ENCODE peak calls at places on chromosomes 7 and 10, in eight cellular contexts. One of them, this sample, is unnamed.

GRCh38 chr7:158015403-158016116 is 572.1 kb downstream of the PTPRN2 start:
- DNase-seq in upper lobe of left lung: peak
- DNase-seq in NB4: peak
- DNase-seq in CD8-positive, alpha-beta T cell: no peak
- DNase-seq in tibial nerve: no peak
- DNase-seq in astrocyte of the spinal cord: no peak
- DNase-seq in mucosa of descending colon: no peak
- DNase-seq in GM23338: no peak
- DNase-seq in this sample: no peak

GRCh38 chr10:66680886-66681285 is 244.9 kb upstream of the LRRTM3 start:
- DNase-seq in upper lobe of left lung: no peak
- DNase-seq in NB4: no peak
- DNase-seq in CD8-positive, alpha-beta T cell: no peak
- DNase-seq in tibial nerve: no peak
- DNase-seq in astrocyte of the spinal cord: no peak
- DNase-seq in mucosa of descending colon: no peak
- DNase-seq in GM23338: no peak
- DNase-seq in this sample: no peak

GRCh38 chr10:59803714-59804113 is 50.5 kb upstream of the MRLN start:
- DNase-seq in upper lobe of left lung: peak
- DNase-seq in NB4: peak
- DNase-seq in CD8-positive, alpha-beta T cell: no peak
- DNase-seq in tibial nerve: no peak
- DNase-seq in astrocyte of the spinal cord: no peak
- DNase-seq in mucosa of descending colon: no peak
- DNase-seq in GM23338: no peak
- DNase-seq in this sample: no peak

GRCh38 chr7:35424869-35425495 is 171.1 kb upstream of the TBX20 start:
- DNase-seq in upper lobe of left lung: peak
- DNase-seq in NB4: peak
- DNase-seq in CD8-positive, alpha-beta T cell: peak
- DNase-seq in tibial nerve: peak
- DNase-seq in astrocyte of the spinal cord: peak
- DNase-seq in mucosa of descending colon: no peak
- DNase-seq in GM23338: peak
- DNase-seq in this sample: peak

GRCh38 chr7:123748734-123749536 is at the start of gene WASL:
- DNase-seq in upper lobe of left lung: peak
- DNase-seq in NB4: peak
- DNase-seq in CD8-positive, alpha-beta T cell: peak
- DNase-seq in tibial nerve: peak
- DNase-seq in astrocyte of the spinal cord: peak
- DNase-seq in mucosa of descending colon: peak
- DNase-seq in GM23338: peak
- DNase-seq in this sample: peak

GRCh38 chr7:4960363-4960762 is 1.4 kb upstream of the MMD2 start:
- DNase-seq in upper lobe of left lung: no peak
- DNase-seq in NB4: no peak
- DNase-seq in CD8-positive, alpha-beta T cell: no peak
- DNase-seq in tibial nerve: no peak
- DNase-seq in astrocyte of the spinal cord: no peak
- DNase-seq in mucosa of descending colon: no peak
- DNase-seq in GM23338: no peak
- DNase-seq in this sample: no peak

GRCh38 chr10:69481280-69481679 is 30.0 kb downstream of the TSPAN15 start:
- DNase-seq in upper lobe of left lung: no peak
- DNase-seq in NB4: peak
- DNase-seq in CD8-positive, alpha-beta T cell: no peak
- DNase-seq in tibial nerve: no peak
- DNase-seq in astrocyte of the spinal cord: no peak
- DNase-seq in mucosa of descending colon: no peak
- DNase-seq in GM23338: no peak
- DNase-seq in this sample: no peak

GRCh38 chr10:60258429-60258797 is 131.3 kb downstream of the ANK3 start:
- DNase-seq in upper lobe of left lung: no peak
- DNase-seq in NB4: no peak
- DNase-seq in CD8-positive, alpha-beta T cell: no peak
- DNase-seq in tibial nerve: no peak
- DNase-seq in astrocyte of the spinal cord: no peak
- DNase-seq in mucosa of descending colon: no peak
- DNase-seq in GM23338: peak
- DNase-seq in this sample: no peak

GRCh38 chr10:50991496-50992355 is 82.6 kb upstream of the PRKG1 start:
- DNase-seq in upper lobe of left lung: peak
- DNase-seq in NB4: no peak
- DNase-seq in CD8-positive, alpha-beta T cell: no peak
- DNase-seq in tibial nerve: no peak
- DNase-seq in astrocyte of the spinal cord: no peak
- DNase-seq in mucosa of descending colon: peak
- DNase-seq in GM23338: peak
- DNase-seq in this sample: no peak

GRCh38 chr10:50522908-50523307 is 100.8 kb downstream of the SGMS1 start:
- DNase-seq in upper lobe of left lung: no peak
- DNase-seq in NB4: no peak
- DNase-seq in CD8-positive, alpha-beta T cell: no peak
- DNase-seq in tibial nerve: no peak
- DNase-seq in astrocyte of the spinal cord: no peak
- DNase-seq in mucosa of descending colon: no peak
- DNase-seq in GM23338: peak
- DNase-seq in this sample: no peak

GRCh38 chr7:17144313-17144712 is 154.1 kb upstream of the AHR start:
- DNase-seq in upper lobe of left lung: no peak
- DNase-seq in NB4: peak
- DNase-seq in CD8-positive, alpha-beta T cell: peak
- DNase-seq in tibial nerve: no peak
- DNase-seq in astrocyte of the spinal cord: peak
- DNase-seq in mucosa of descending colon: no peak
- DNase-seq in GM23338: no peak
- DNase-seq in this sample: no peak

GRCh38 chr7:28106316-28106957 is 74.2 kb downstream of the JAZF1 start:
- DNase-seq in upper lobe of left lung: no peak
- DNase-seq in NB4: no peak
- DNase-seq in CD8-positive, alpha-beta T cell: no peak
- DNase-seq in tibial nerve: no peak
- DNase-seq in astrocyte of the spinal cord: peak
- DNase-seq in mucosa of descending colon: no peak
- DNase-seq in GM23338: no peak
- DNase-seq in this sample: no peak

GRCh38 chr7:120725376-120726039 is 132.4 kb downstream of the TSPAN12 start:
- DNase-seq in upper lobe of left lung: no peak
- DNase-seq in NB4: peak
- DNase-seq in CD8-positive, alpha-beta T cell: no peak
- DNase-seq in tibial nerve: no peak
- DNase-seq in astrocyte of the spinal cord: peak
- DNase-seq in mucosa of descending colon: no peak
- DNase-seq in GM23338: peak
- DNase-seq in this sample: no peak

GRCh38 chr10:73992899-73993788 is 4.8 kb upstream of the VCL start:
- DNase-seq in upper lobe of left lung: no peak
- DNase-seq in NB4: peak
- DNase-seq in CD8-positive, alpha-beta T cell: no peak
- DNase-seq in tibial nerve: no peak
- DNase-seq in astrocyte of the spinal cord: peak
- DNase-seq in mucosa of descending colon: no peak
- DNase-seq in GM23338: no peak
- DNase-seq in this sample: no peak

GRCh38 chr10:111756541-111757061 is 427.0 kb downstream of the GPAM start:
- DNase-seq in upper lobe of left lung: peak
- DNase-seq in NB4: peak
- DNase-seq in CD8-positive, alpha-beta T cell: no peak
- DNase-seq in tibial nerve: peak
- DNase-seq in astrocyte of the spinal cord: peak
- DNase-seq in mucosa of descending colon: no peak
- DNase-seq in GM23338: peak
- DNase-seq in this sample: no peak

GRCh38 chr10:49282879-49283321 is 16.1 kb upstream of the C10orf71 start:
- DNase-seq in upper lobe of left lung: no peak
- DNase-seq in NB4: peak
- DNase-seq in CD8-positive, alpha-beta T cell: no peak
- DNase-seq in tibial nerve: no peak
- DNase-seq in astrocyte of the spinal cord: no peak
- DNase-seq in mucosa of descending colon: no peak
- DNase-seq in GM23338: peak
- DNase-seq in this sample: no peak

GRCh38 chr10:132309466-132309865 is 1.7 kb upstream of the STK32C start:
- DNase-seq in upper lobe of left lung: peak
- DNase-seq in NB4: no peak
- DNase-seq in CD8-positive, alpha-beta T cell: no peak
- DNase-seq in tibial nerve: no peak
- DNase-seq in astrocyte of the spinal cord: no peak
- DNase-seq in mucosa of descending colon: no peak
- DNase-seq in GM23338: no peak
- DNase-seq in this sample: peak

GRCh38 chr10:132306951-132307751 is 599 bp downstream of the STK32C start:
- DNase-seq in upper lobe of left lung: peak
- DNase-seq in NB4: no peak
- DNase-seq in CD8-positive, alpha-beta T cell: peak
- DNase-seq in tibial nerve: no peak
- DNase-seq in astrocyte of the spinal cord: no peak
- DNase-seq in mucosa of descending colon: peak
- DNase-seq in GM23338: peak
- DNase-seq in this sample: peak

GRCh38 chr10:132307823-132308587 is at the start of gene STK32C:
- DNase-seq in upper lobe of left lung: peak
- DNase-seq in NB4: peak
- DNase-seq in CD8-positive, alpha-beta T cell: peak
- DNase-seq in tibial nerve: peak
- DNase-seq in astrocyte of the spinal cord: peak
- DNase-seq in mucosa of descending colon: peak
- DNase-seq in GM23338: peak
- DNase-seq in this sample: peak

GRCh38 chr10:132309879-132310591 is 2.3 kb upstream of the STK32C start:
- DNase-seq in upper lobe of left lung: peak
- DNase-seq in NB4: no peak
- DNase-seq in CD8-positive, alpha-beta T cell: no peak
- DNase-seq in tibial nerve: no peak
- DNase-seq in astrocyte of the spinal cord: no peak
- DNase-seq in mucosa of descending colon: no peak
- DNase-seq in GM23338: no peak
- DNase-seq in this sample: no peak

GRCh38 chr10:132308588-132309451 is 1.1 kb upstream of the STK32C start:
- DNase-seq in upper lobe of left lung: peak
- DNase-seq in NB4: no peak
- DNase-seq in CD8-positive, alpha-beta T cell: no peak
- DNase-seq in tibial nerve: no peak
- DNase-seq in astrocyte of the spinal cord: no peak
- DNase-seq in mucosa of descending colon: peak
- DNase-seq in GM23338: peak
- DNase-seq in this sample: peak
- TF ChIP-seq CTCF in upper lobe of left lung: no peak
- TF ChIP-seq CTCF in NB4: no peak
- TF ChIP-seq CTCF in CD8-positive, alpha-beta T cell: no peak
- TF ChIP-seq CTCF in tibial nerve: no peak
- TF ChIP-seq CTCF in astrocyte of the spinal cord: no peak
- TF ChIP-seq CTCF in mucosa of descending colon: no peak
- TF ChIP-seq CTCF in GM23338: no peak
- TF ChIP-seq CTCF in this sample: no peak

GRCh38 chr10:71553371-71553900 is 156.7 kb downstream of the CDH23 start:
- DNase-seq in upper lobe of left lung: no peak
- DNase-seq in NB4: no peak
- DNase-seq in CD8-positive, alpha-beta T cell: no peak
- DNase-seq in tibial nerve: no peak
- DNase-seq in astrocyte of the spinal cord: no peak
- DNase-seq in mucosa of descending colon: no peak
- DNase-seq in GM23338: peak
- DNase-seq in this sample: no peak

GRCh38 chr10:71548494-71548846 is 151.8 kb downstream of the CDH23 start:
- DNase-seq in upper lobe of left lung: no peak
- DNase-seq in NB4: peak
- DNase-seq in CD8-positive, alpha-beta T cell: no peak
- DNase-seq in tibial nerve: no peak
- DNase-seq in astrocyte of the spinal cord: peak
- DNase-seq in mucosa of descending colon: no peak
- DNase-seq in GM23338: no peak
- DNase-seq in this sample: no peak

GRCh38 chr10:71554671-71555070 is 158.0 kb downstream of the CDH23 start:
- DNase-seq in upper lobe of left lung: no peak
- DNase-seq in NB4: no peak
- DNase-seq in CD8-positive, alpha-beta T cell: no peak
- DNase-seq in tibial nerve: no peak
- DNase-seq in astrocyte of the spinal cord: no peak
- DNase-seq in mucosa of descending colon: no peak
- DNase-seq in GM23338: no peak
- DNase-seq in this sample: no peak

GRCh38 chr10:71555087-71555728 is 158.5 kb downstream of the CDH23 start:
- DNase-seq in upper lobe of left lung: no peak
- DNase-seq in NB4: no peak
- DNase-seq in CD8-positive, alpha-beta T cell: no peak
- DNase-seq in tibial nerve: no peak
- DNase-seq in astrocyte of the spinal cord: no peak
- DNase-seq in mucosa of descending colon: no peak
- DNase-seq in GM23338: no peak
- DNase-seq in this sample: no peak

DNA sequence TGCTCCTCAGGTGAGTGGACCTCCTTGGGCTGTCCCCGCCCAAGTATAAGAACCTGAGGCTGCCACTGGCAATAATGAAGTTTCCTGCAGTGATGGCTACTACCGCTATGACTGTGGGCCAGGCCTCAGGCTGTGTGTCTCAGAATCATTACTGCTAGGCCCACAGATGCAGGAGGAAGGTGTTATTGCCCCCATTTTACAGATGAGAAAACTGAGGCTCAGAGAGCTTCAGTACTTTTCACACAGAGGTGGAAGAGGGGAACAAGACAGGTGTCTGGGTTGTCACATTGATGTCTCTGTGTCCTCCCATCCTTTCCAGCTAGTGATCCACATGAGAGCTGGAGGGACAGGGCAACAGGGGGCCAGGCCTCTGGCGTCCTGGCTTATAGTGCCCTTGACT is 155.2 kb downstream of the CDH23 start:
- DNase-seq in upper lobe of left lung: no peak
- DNase-seq in NB4: no peak
- DNase-seq in CD8-positive, alpha-beta T cell: no peak
- DNase-seq in tibial nerve: no peak
- DNase-seq in astrocyte of the spinal cord: no peak
- DNase-seq in mucosa of descending colon: no peak
- DNase-seq in GM23338: no peak
- DNase-seq in this sample: no peak
- TF ChIP-seq CTCF in upper lobe of left lung: no peak
- TF ChIP-seq CTCF in NB4: no peak
- TF ChIP-seq CTCF in CD8-positive, alpha-beta T cell: no peak
- TF ChIP-seq CTCF in tibial nerve: no peak
- TF ChIP-seq CTCF in astrocyte of the spinal cord: no peak
- TF ChIP-seq CTCF in mucosa of descending colon: no peak
- TF ChIP-seq CTCF in GM23338: no peak
- TF ChIP-seq CTCF in this sample: no peak

GRCh38 chr10:115125505-115125904 is 32.3 kb downstream of the ATRNL1 start:
- DNase-seq in upper lobe of left lung: no peak
- DNase-seq in NB4: no peak
- DNase-seq in CD8-positive, alpha-beta T cell: no peak
- DNase-seq in tibial nerve: no peak
- DNase-seq in astrocyte of the spinal cord: no peak
- DNase-seq in mucosa of descending colon: no peak
- DNase-seq in GM23338: no peak
- DNase-seq in this sample: no peak

GRCh38 chr10:115129752-115130151 is 36.6 kb downstream of the ATRNL1 start:
- DNase-seq in upper lobe of left lung: no peak
- DNase-seq in NB4: peak
- DNase-seq in CD8-positive, alpha-beta T cell: no peak
- DNase-seq in tibial nerve: no peak
- DNase-seq in astrocyte of the spinal cord: peak
- DNase-seq in mucosa of descending colon: no peak
- DNase-seq in GM23338: peak
- DNase-seq in this sample: no peak
- TF ChIP-seq CTCF in upper lobe of left lung: no peak
- TF ChIP-seq CTCF in NB4: no peak
- TF ChIP-seq CTCF in CD8-positive, alpha-beta T cell: peak
- TF ChIP-seq CTCF in tibial nerve: peak
- TF ChIP-seq CTCF in astrocyte of the spinal cord: no peak
- TF ChIP-seq CTCF in mucosa of descending colon: no peak
- TF ChIP-seq CTCF in GM23338: no peak
- TF ChIP-seq CTCF in this sample: no peak

GRCh38 chr7:50724526-50725520 is 57.9 kb downstream of the GRB10 start:
- DNase-seq in upper lobe of left lung: no peak
- DNase-seq in NB4: no peak
- DNase-seq in CD8-positive, alpha-beta T cell: no peak
- DNase-seq in tibial nerve: no peak
- DNase-seq in astrocyte of the spinal cord: no peak
- DNase-seq in mucosa of descending colon: no peak
- DNase-seq in GM23338: peak
- DNase-seq in this sample: no peak
- TF ChIP-seq CTCF in upper lobe of left lung: no peak
- TF ChIP-seq CTCF in NB4: no peak
- TF ChIP-seq CTCF in CD8-positive, alpha-beta T cell: no peak
- TF ChIP-seq CTCF in tibial nerve: no peak
- TF ChIP-seq CTCF in astrocyte of the spinal cord: no peak
- TF ChIP-seq CTCF in mucosa of descending colon: no peak
- TF ChIP-seq CTCF in GM23338: no peak
- TF ChIP-seq CTCF in this sample: no peak